ENCODE peak calls at places on chromosomes 5 and 9, in four cellular contexts. One of them, this sample, is unnamed.

GRCh38 chr9:99445377-99445891 is 223.4 kb downstream of the SEC61B start:
- DNase-seq in lower lobe of right lung: no peak
- DNase-seq in CD4-positive, CD25-positive, alpha-beta regulatory T cell: no peak
- DNase-seq in body of pancreas: no peak
- DNase-seq in this sample: no peak

GRCh38 chr5:30458681-30459080 is 734.8 kb upstream of the CDH6 start:
- DNase-seq in CD4-positive, CD25-positive, alpha-beta regulatory T cell: no peak
- DNase-seq in body of pancreas: no peak
- DNase-seq in lower lobe of right lung: no peak
- DNase-seq in this sample: no peak

GRCh38 chr9:129319938-129320481 is 141.9 kb upstream of the IER5L start:
- DNase-seq in CD4-positive, CD25-positive, alpha-beta regulatory T cell: no peak
- DNase-seq in body of pancreas: no peak
- DNase-seq in lower lobe of right lung: no peak
- DNase-seq in this sample: no peak

GRCh38 chr9:1042466-1042865 is 7.7 kb upstream of the DMRT2 start:
- DNase-seq in CD4-positive, CD25-positive, alpha-beta regulatory T cell: no peak
- DNase-seq in lower lobe of right lung: no peak
- DNase-seq in body of pancreas: no peak
- DNase-seq in this sample: no peak

GRCh38 chr9:33813712-33814641 is 3.0 kb upstream of the UBE2R2 start:
- DNase-seq in lower lobe of right lung: no peak
- DNase-seq in CD4-positive, CD25-positive, alpha-beta regulatory T cell: peak; percentile 65
- DNase-seq in body of pancreas: no peak
- DNase-seq in this sample: peak; percentile 63

GRCh38 chr5:134138416-134139376 is 24.2 kb downstream of the TCF7 start:
- DNase-seq in CD4-positive, CD25-positive, alpha-beta regulatory T cell: no peak
- DNase-seq in lower lobe of right lung: peak; percentile 30
- DNase-seq in body of pancreas: peak; percentile 9
- DNase-seq in this sample: no peak

GRCh38 chr5:164801910-164802309 is 1296.5 kb downstream of the MAT2B start:
- DNase-seq in CD4-positive, CD25-positive, alpha-beta regulatory T cell: no peak
- DNase-seq in body of pancreas: no peak
- DNase-seq in lower lobe of right lung: no peak
- DNase-seq in this sample: no peak

GRCh38 chr5:171869956-171870355 is 84.3 kb downstream of the SMIM23 start:
- DNase-seq in CD4-positive, CD25-positive, alpha-beta regulatory T cell: no peak
- DNase-seq in lower lobe of right lung: no peak
- DNase-seq in body of pancreas: no peak
- DNase-seq in this sample: no peak

GRCh38 chr5:45623855-45624254 is 72.3 kb downstream of the HCN1 start:
- DNase-seq in CD4-positive, CD25-positive, alpha-beta regulatory T cell: no peak
- DNase-seq in body of pancreas: peak; percentile 13
- DNase-seq in lower lobe of right lung: no peak
- DNase-seq in this sample: no peak

GRCh38 chr9:78884611-78885150 is 587.8 kb downstream of the PSAT1 start:
- DNase-seq in lower lobe of right lung: no peak
- DNase-seq in body of pancreas: no peak
- DNase-seq in CD4-positive, CD25-positive, alpha-beta regulatory T cell: no peak
- DNase-seq in this sample: no peak

GRCh38 chr5:96431376-96432244 is 1.4 kb downstream of the PCSK1 start:
- DNase-seq in CD4-positive, CD25-positive, alpha-beta regulatory T cell: no peak
- DNase-seq in body of pancreas: peak; percentile 13
- DNase-seq in lower lobe of right lung: no peak
- DNase-seq in this sample: no peak

GRCh38 chr5:53603009-53603687 is 42.7 kb downstream of the NDUFS4 start:
- DNase-seq in CD4-positive, CD25-positive, alpha-beta regulatory T cell: no peak
- DNase-seq in lower lobe of right lung: no peak
- DNase-seq in body of pancreas: no peak
- DNase-seq in this sample: no peak

GRCh38 chr9:14131353-14132088 is 182.4 kb downstream of the NFIB start:
- DNase-seq in body of pancreas: peak; percentile 22
- DNase-seq in CD4-positive, CD25-positive, alpha-beta regulatory T cell: no peak
- DNase-seq in lower lobe of right lung: no peak
- DNase-seq in this sample: no peak

GRCh38 chr5:17497446-17497845 is 585 bp upstream of the TAF11L2 start:
- DNase-seq in lower lobe of right lung: no peak
- DNase-seq in CD4-positive, CD25-positive, alpha-beta regulatory T cell: no peak
- DNase-seq in body of pancreas: no peak
- DNase-seq in this sample: no peak

GRCh38 chr9:105912157-105912867 is 218.0 kb downstream of the TMEM38B start:
- DNase-seq in lower lobe of right lung: no peak
- DNase-seq in CD4-positive, CD25-positive, alpha-beta regulatory T cell: no peak
- DNase-seq in body of pancreas: no peak
- DNase-seq in this sample: no peak

DNA sequence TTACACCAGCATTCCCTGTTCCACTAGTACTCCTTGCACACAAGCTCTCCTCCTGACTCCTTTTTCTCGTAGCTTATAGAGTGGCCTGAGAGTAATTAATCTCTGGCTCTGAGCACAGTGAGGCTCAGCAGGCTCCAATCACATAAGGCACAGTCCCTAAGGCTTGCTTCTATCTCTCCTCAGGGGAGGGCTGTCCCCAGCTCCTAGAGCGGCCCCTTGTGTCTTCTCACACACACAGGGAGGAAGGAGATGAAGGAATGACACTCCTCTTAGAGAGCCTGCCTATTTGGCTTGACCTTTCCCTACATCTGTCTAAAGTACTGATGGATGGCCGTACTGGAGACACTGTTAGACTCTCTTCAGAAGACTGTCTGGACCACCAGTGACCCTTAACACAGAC is 13.0 kb downstream of the TAS2R1 start:
- DNase-seq in CD4-positive, CD25-positive, alpha-beta regulatory T cell: no peak
- DNase-seq in body of pancreas: no peak
- DNase-seq in lower lobe of right lung: no peak
- DNase-seq in this sample: no peak
- H3K27me3 ChIP-seq in CD4-positive, CD25-positive, alpha-beta regulatory T cell: no peaks in the 10 kb centered on the region
- H3K27me3 ChIP-seq in body of pancreas: no peaks in the 10 kb centered on the region
- H3K27me3 ChIP-seq in lower lobe of right lung: no peaks in the 10 kb centered on the region
- H3K27me3 ChIP-seq in this sample: no peaks in the 10 kb centered on the region

DNA sequence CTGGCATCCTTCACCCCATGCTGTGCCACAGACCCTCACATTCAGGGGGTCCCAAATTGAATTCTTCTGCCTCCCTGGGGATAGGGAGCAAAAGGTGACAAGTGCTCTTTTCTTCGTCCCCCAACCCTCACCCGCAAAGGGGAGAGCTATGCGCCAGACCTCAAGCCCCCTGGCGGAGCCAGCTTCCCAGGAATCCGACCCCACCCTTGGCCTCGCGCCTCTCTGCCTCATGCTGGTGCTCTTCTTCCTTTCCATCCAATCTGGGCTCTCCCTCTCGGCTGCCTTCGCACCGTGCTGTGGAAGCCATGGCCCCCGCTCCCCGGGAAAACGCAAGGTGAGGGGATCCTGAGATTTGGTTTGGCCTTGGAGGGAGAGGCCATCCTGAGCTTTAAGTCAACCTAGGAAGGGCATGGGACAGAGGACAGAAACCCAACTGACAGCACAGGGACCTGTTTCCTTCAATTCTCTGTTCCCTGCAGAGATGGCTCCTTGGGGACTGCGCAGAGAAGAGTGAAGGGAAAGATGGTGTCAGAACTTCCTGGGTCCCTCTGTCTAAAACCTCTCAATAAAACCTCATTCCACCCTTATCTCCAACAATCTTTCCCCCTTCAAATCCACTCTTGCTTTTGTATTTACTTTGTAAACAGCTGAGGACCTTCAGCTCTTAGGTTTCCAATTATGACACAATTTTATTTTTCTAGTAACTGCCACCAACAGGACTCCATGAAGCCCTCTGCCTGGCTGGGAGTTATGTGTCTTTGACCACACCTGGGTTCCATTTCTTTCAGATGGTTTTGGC is 36.3 kb upstream of the CRB2 start:
- DNase-seq in lower lobe of right lung: no peak
- DNase-seq in CD4-positive, CD25-positive, alpha-beta regulatory T cell: no peak
- DNase-seq in body of pancreas: no peak
- DNase-seq in this sample: no peak
- H3K4me1 ChIP-seq in lower lobe of right lung: peaks cover 36% of the 10 kb centered on the region
- H3K4me1 ChIP-seq in CD4-positive, CD25-positive, alpha-beta regulatory T cell: peaks cover 22% of the 10 kb centered on the region
- H3K4me1 ChIP-seq in body of pancreas: no peaks in the 10 kb centered on the region
- H3K4me1 ChIP-seq in this sample: peaks cover 28% of the 10 kb centered on the region

GRCh38 chr9:114929166-114929565 is 1.2 kb downstream of the TNFSF8 start:
- DNase-seq in lower lobe of right lung: no peak
- DNase-seq in CD4-positive, CD25-positive, alpha-beta regulatory T cell: peak; percentile 78
- DNase-seq in body of pancreas: no peak
- DNase-seq in this sample: peak; percentile 75

GRCh38 chr9:114930063-114930812 is at the start of gene TNFSF8:
- DNase-seq in lower lobe of right lung: peak; percentile 60
- DNase-seq in CD4-positive, CD25-positive, alpha-beta regulatory T cell: peak; percentile 74
- DNase-seq in body of pancreas: no peak
- DNase-seq in this sample: peak; percentile 90

GRCh38 chr9:114936566-114936965 is 6.2 kb upstream of the TNFSF8 start:
- DNase-seq in body of pancreas: no peak
- DNase-seq in lower lobe of right lung: no peak
- DNase-seq in CD4-positive, CD25-positive, alpha-beta regulatory T cell: no peak
- DNase-seq in this sample: no peak

GRCh38 chr9:114931407-114931806 is 1.0 kb upstream of the TNFSF8 start:
- DNase-seq in lower lobe of right lung: no peak
- DNase-seq in body of pancreas: no peak
- DNase-seq in CD4-positive, CD25-positive, alpha-beta regulatory T cell: no peak
- DNase-seq in this sample: no peak

DNA sequence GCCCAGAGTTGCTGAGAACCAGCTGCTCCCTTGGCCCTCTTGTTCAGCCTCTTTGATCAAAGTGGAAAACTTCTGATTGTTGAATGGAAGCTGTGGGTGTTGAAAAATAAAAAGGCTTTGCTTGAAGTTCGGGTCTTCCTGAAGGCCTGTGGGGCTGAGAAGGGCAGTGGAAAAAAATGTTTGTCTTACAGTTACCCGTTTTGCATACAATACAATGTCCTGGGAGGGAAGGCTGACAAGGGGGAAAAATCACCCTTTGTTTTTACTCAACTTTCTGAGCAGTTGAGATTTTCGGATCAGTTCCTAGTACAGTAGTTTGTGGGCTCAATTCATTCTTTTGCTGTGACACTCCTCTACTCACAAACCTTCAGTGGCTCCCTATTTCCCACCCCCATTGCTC is 2.1 kb upstream of the TNFSF8 start:
- DNase-seq in CD4-positive, CD25-positive, alpha-beta regulatory T cell: no peak
- DNase-seq in lower lobe of right lung: no peak
- DNase-seq in body of pancreas: no peak
- DNase-seq in this sample: no peak
- H3K27me3 ChIP-seq in CD4-positive, CD25-positive, alpha-beta regulatory T cell: no peaks in the 10 kb centered on the region
- H3K27me3 ChIP-seq in lower lobe of right lung: no peaks in the 10 kb centered on the region
- H3K27me3 ChIP-seq in body of pancreas: no peaks in the 10 kb centered on the region
- H3K27me3 ChIP-seq in this sample: no peaks in the 10 kb centered on the region

GRCh38 chr9:121559183-121559582 is 59.5 kb upstream of the GGTA1 start:
- DNase-seq in CD4-positive, CD25-positive, alpha-beta regulatory T cell: no peak
- DNase-seq in body of pancreas: no peak
- DNase-seq in lower lobe of right lung: no peak
- DNase-seq in this sample: no peak

GRCh38 chr9:121558423-121558950 is 58.8 kb upstream of the GGTA1 start:
- DNase-seq in body of pancreas: no peak
- DNase-seq in CD4-positive, CD25-positive, alpha-beta regulatory T cell: no peak
- DNase-seq in lower lobe of right lung: no peak
- DNase-seq in this sample: no peak

GRCh38 chr9:121557581-121558422 is 58.2 kb upstream of the GGTA1 start:
- DNase-seq in CD4-positive, CD25-positive, alpha-beta regulatory T cell: no peak
- DNase-seq in body of pancreas: peak; percentile 60
- DNase-seq in lower lobe of right lung: peak; percentile 77
- DNase-seq in this sample: no peak

GRCh38 chr9:121556082-121556481 is 56.4 kb upstream of the GGTA1 start:
- DNase-seq in CD4-positive, CD25-positive, alpha-beta regulatory T cell: no peak
- DNase-seq in body of pancreas: no peak
- DNase-seq in lower lobe of right lung: no peak
- DNase-seq in this sample: no peak

GRCh38 chr9:121556580-121556979 is 56.9 kb upstream of the GGTA1 start:
- DNase-seq in CD4-positive, CD25-positive, alpha-beta regulatory T cell: no peak
- DNase-seq in body of pancreas: peak; percentile 66
- DNase-seq in lower lobe of right lung: no peak
- DNase-seq in this sample: no peak
- H3K4me1 ChIP-seq in CD4-positive, CD25-positive, alpha-beta regulatory T cell: no peaks in the 10 kb centered on the region
- H3K4me1 ChIP-seq in body of pancreas: peaks cover 24% of the 10 kb centered on the region
- H3K4me1 ChIP-seq in lower lobe of right lung: peaks cover 26% of the 10 kb centered on the region
- H3K4me1 ChIP-seq in this sample: no peaks in the 10 kb centered on the region

DNA sequence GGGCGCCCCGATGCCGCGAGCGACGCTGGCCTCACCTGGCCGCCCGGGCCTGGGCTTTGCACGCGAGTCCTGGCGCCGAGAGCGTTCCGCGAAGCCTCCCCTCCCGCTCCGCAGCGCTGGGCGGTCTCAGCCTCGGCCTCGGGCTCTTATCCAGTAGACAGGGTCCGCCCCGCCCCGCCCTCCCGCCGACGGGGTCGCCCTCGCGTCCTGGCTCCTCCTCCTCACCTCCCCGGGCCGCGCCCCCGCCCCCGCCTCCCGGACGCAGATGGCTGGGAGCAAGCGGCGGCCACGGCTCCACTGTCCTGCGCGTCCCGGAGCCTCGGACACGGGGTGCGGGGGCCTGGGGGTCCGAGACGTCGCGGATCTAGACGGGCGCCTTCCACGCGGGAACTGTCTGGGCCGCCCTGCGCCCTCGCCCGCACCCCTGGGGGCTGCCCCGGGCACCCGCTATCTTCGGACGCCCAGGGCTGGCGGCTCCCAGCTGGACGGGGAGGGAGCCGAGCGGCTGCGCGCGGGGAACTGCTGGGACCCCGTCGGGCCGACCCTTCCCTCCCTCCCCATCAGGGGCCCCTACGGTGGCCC is at the start of gene SLC6A3:
- DNase-seq in lower lobe of right lung: no peak
- DNase-seq in CD4-positive, CD25-positive, alpha-beta regulatory T cell: no peak
- DNase-seq in body of pancreas: no peak
- DNase-seq in this sample: no peak
- H3K27me3 ChIP-seq in lower lobe of right lung: peaks cover 64% of the 10 kb centered on the region
- H3K27me3 ChIP-seq in CD4-positive, CD25-positive, alpha-beta regulatory T cell: no peaks in the 10 kb centered on the region
- H3K27me3 ChIP-seq in body of pancreas: peaks cover 38% of the 10 kb centered on the region
- H3K27me3 ChIP-seq in this sample: peaks cover 5% of the 10 kb centered on the region

GRCh38 chr5:135243194-135244191 is 155.5 kb downstream of the MACROH2A1 start:
- DNase-seq in CD4-positive, CD25-positive, alpha-beta regulatory T cell: no peak
- DNase-seq in body of pancreas: peak; percentile 23
- DNase-seq in lower lobe of right lung: no peak
- DNase-seq in this sample: no peak

GRCh38 chr5:135246605-135246922 is 152.5 kb downstream of the MACROH2A1 start:
- DNase-seq in lower lobe of right lung: no peak
- DNase-seq in body of pancreas: no peak
- DNase-seq in CD4-positive, CD25-positive, alpha-beta regulatory T cell: no peak
- DNase-seq in this sample: no peak

GRCh38 chr5:135245521-135246499 is 153.2 kb downstream of the MACROH2A1 start:
- DNase-seq in lower lobe of right lung: no peak
- DNase-seq in body of pancreas: peak; percentile 3
- DNase-seq in CD4-positive, CD25-positive, alpha-beta regulatory T cell: no peak
- DNase-seq in this sample: no peak

GRCh38 chr5:135242496-135243193 is 156.4 kb downstream of the MACROH2A1 start:
- DNase-seq in CD4-positive, CD25-positive, alpha-beta regulatory T cell: no peak
- DNase-seq in body of pancreas: peak; percentile 13
- DNase-seq in lower lobe of right lung: no peak
- DNase-seq in this sample: no peak

DNA sequence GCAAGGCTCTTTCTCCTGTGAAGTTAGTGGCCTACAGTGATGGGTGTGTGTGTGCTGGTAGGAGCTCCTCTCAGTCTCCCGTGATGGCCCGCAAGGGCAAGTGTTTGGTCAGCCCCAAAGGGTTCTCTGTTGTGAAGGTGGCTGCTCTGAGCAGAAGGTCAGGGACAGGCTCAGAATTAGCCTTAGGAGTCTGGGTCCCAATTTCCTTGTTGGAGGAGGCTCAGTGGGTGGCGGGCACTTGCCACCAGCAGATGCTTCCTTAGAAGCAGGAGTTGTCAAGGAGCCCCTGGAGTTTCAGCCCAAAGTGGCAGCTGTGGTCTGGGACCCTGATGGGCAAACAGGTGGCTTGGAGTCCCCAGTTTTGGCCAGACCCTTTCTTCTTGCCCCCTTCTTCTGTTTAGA is 154.4 kb downstream of the MACROH2A1 start:
- DNase-seq in CD4-positive, CD25-positive, alpha-beta regulatory T cell: no peak
- DNase-seq in body of pancreas: peak; percentile 3
- DNase-seq in lower lobe of right lung: no peak
- DNase-seq in this sample: no peak
- H3K4me1 ChIP-seq in CD4-positive, CD25-positive, alpha-beta regulatory T cell: no peaks in the 10 kb centered on the region
- H3K4me1 ChIP-seq in body of pancreas: no peaks in the 10 kb centered on the region
- H3K4me1 ChIP-seq in lower lobe of right lung: peaks cover 32% of the 10 kb centered on the region
- H3K4me1 ChIP-seq in this sample: no peaks in the 10 kb centered on the region